ENCODE peak calls at places on chromosomes 16 and 17, in seven cellular contexts. N, Q, A, S, L, V and C are unnamed samples.

GRCh38 chr16:87458424-87458915 is 34.4 kb downstream of the ZCCHC14 start:
- DNase-seq in N (no peak), Q (no peak), A (no peak), S (no peak), L (no peak), V (no peak), C (no peak)

GRCh38 chr16:27973678-27974077 is 89.8 kb downstream of the GSG1L start:
- DNase-seq in N (no peak), Q (no peak), A (peak; percentile 42), S (no peak), L (no peak), V (no peak), C (no peak)

GRCh38 chr17:27408891-27409290 is 47.4 kb upstream of the KSR1 start:
- DNase-seq in N (no peak), Q (no peak), A (no peak), S (peak; percentile 38), L (peak; percentile 69), V (no peak), C (no peak)

GRCh38 chr16:56686758-56687157 is 4.5 kb downstream of the MT1X start:
- DNase-seq in N (no peak), Q (no peak), A (no peak), S (no peak), L (no peak), V (no peak), C (no peak)

GRCh38 chr17:82349287-82349701 is 9.8 kb upstream of the TEX19 start:
- DNase-seq in N (no peak), Q (no peak), A (no peak), S (no peak), L (peak; percentile 58), V (no peak), C (no peak)

GRCh38 chr16:67277294-67277998 is 1.9 kb upstream of the PLEKHG4 start:
- DNase-seq in N (peak; percentile 60), Q (peak; percentile 84), A (peak; percentile 74), S (peak; percentile 100), L (peak; percentile 100), V (no peak), C (no peak)

GRCh38 chr17:7440113-7440822 is 956 bp downstream of the FGF11 start:
- DNase-seq in N (peak; percentile 73), Q (no peak), A (peak; percentile 80), S (no peak), L (peak; percentile 31), V (no peak), C (no peak)

GRCh38 chr17:19322861-19323260 is 39.7 kb downstream of the B9D1 start:
- DNase-seq in N (peak; percentile 12), Q (no peak), A (peak; percentile 28), S (no peak), L (no peak), V (no peak), C (no peak)

GRCh38 chr16:56425439-56425832 is at the start of gene AMFR:
- DNase-seq in N (peak; percentile 80), Q (peak; percentile 54), A (peak; percentile 79), S (peak; percentile 80), L (peak; percentile 96), V (peak; percentile 75), C (peak; percentile 66)

GRCh38 chr16:85379041-85380001 is 233.8 kb upstream of the GSE1 start:
- DNase-seq in N (no peak), Q (no peak), A (no peak), S (no peak), L (no peak), V (no peak), C (no peak)

GRCh38 chr17:431494-431893 is 78.9 kb upstream of the RPH3AL start:
- DNase-seq in N (no peak), Q (no peak), A (no peak), S (no peak), L (no peak), V (no peak), C (no peak)
- H3K9me3 ChIP-seq in N (no peaks in the 10 kb centered on the region), Q (peaks cover 4% of the 10 kb centered on the region), A (peaks cover 5% of the 10 kb centered on the region), S (peaks cover 7% of the 10 kb centered on the region), L (no peaks in the 10 kb centered on the region), V (no peaks in the 10 kb centered on the region), C (no peaks in the 10 kb centered on the region)

GRCh38 chr17:78416311-78416711 is 37.9 kb downstream of the PGS1 start:
- DNase-seq in N (peak; percentile 59), Q (no peak), A (no peak), S (peak; percentile 16), L (no peak), V (no peak), C (no peak)
- H3K4me1 ChIP-seq in N (no peaks in the 10 kb centered on the region), Q (no peaks in the 10 kb centered on the region), A (no peaks in the 10 kb centered on the region), S (peaks cover 23% of the 10 kb centered on the region), L (peaks cover 3% of the 10 kb centered on the region), V (peaks cover 34% of the 10 kb centered on the region), C (peaks cover 24% of the 10 kb centered on the region)

GRCh38 chr16:48590476-48590875 is 19.5 kb downstream of the N4BP1 start:
- DNase-seq in N (no peak), Q (no peak), A (no peak), S (no peak), L (no peak), V (no peak), C (no peak)
- H3K9me3 ChIP-seq in N (no peaks in the 10 kb centered on the region), Q (peaks cover 23% of the 10 kb centered on the region), A (no peaks in the 10 kb centered on the region), S (peaks cover 13% of the 10 kb centered on the region), L (no peaks in the 10 kb centered on the region), V (peaks cover 22% of the 10 kb centered on the region), C (peaks cover 5% of the 10 kb centered on the region)

GRCh38 chr16:11306381-11306780 is 25.3 kb upstream of the PRM1 start:
- DNase-seq in N (no peak), Q (no peak), A (no peak), S (no peak), L (no peak), V (no peak), C (no peak)
- H3K4me1 ChIP-seq in N (peaks cover 8% of the 10 kb centered on the region), Q (no peaks in the 10 kb centered on the region), A (no peaks in the 10 kb centered on the region), S (peaks cover 2% of the 10 kb centered on the region), L (no peaks in the 10 kb centered on the region), V (peaks cover 24% of the 10 kb centered on the region), C (peaks cover 16% of the 10 kb centered on the region)

DNA sequence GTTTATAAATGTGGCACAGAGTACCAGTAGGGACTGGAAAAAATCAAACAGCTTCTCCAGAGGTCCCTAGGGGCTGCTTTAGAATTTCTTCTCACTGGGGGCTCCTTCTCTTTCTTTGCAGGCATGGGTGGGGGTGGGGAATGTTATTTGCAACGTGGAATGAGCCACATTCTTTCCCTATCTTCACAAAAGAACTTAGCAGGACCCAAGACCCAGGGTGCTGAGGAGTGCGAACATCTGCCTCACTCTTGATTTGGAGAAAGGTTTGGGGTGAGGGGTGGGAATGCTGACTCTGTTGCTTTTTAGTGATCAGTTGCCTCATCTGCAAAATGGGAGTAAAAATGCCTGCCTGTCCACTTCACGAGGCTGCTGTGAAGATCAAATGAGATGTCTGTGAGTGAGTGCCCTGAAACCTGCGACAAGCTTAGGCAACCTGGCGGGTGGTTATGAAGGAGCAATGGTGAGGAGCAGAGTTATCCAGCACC is 10.8 kb upstream of the PIPOX start:
- DNase-seq in N (no peak), Q (no peak), A (no peak), S (no peak), L (no peak), V (no peak), C (no peak)
- H3K9me3 ChIP-seq in N (no peaks in the 10 kb centered on the region), Q (peaks cover 12% of the 10 kb centered on the region), A (no peaks in the 10 kb centered on the region), S (peaks cover 27% of the 10 kb centered on the region), L (peaks cover 9% of the 10 kb centered on the region), V (peaks cover 12% of the 10 kb centered on the region), C (no peaks in the 10 kb centered on the region)

GRCh38 chr17:45311762-45312476 is 4.9 kb downstream of the MAP3K14 start:
- DNase-seq in N (no peak), Q (peak; percentile 82), A (peak; percentile 86), S (peak; percentile 63), L (peak; percentile 67), V (peak; percentile 69), C (peak; percentile 55)
- H3K4me1 ChIP-seq in N (peaks cover 22% of the 10 kb centered on the region), Q (peaks cover 87% of the 10 kb centered on the region), A (no peaks in the 10 kb centered on the region), S (peaks cover 46% of the 10 kb centered on the region), L (peaks cover 67% of the 10 kb centered on the region), V (peaks cover 91% of the 10 kb centered on the region), C (peaks cover 50% of the 10 kb centered on the region)

GRCh38 chr16:35480361-35480760 is 2020.9 kb downstream of the TP53TG3F start:
- DNase-seq in N (no peak), Q (no peak), A (no peak), S (no peak), L (no peak), V (no peak), C (no peak)
- H3K9me3 ChIP-seq in N (no peaks in the 10 kb centered on the region), Q (peaks cover 4% of the 10 kb centered on the region), A (no peaks in the 10 kb centered on the region), S (peaks cover 5% of the 10 kb centered on the region), L (no peaks in the 10 kb centered on the region), V (peaks cover 30% of the 10 kb centered on the region), C (peaks cover 10% of the 10 kb centered on the region)

DNA sequence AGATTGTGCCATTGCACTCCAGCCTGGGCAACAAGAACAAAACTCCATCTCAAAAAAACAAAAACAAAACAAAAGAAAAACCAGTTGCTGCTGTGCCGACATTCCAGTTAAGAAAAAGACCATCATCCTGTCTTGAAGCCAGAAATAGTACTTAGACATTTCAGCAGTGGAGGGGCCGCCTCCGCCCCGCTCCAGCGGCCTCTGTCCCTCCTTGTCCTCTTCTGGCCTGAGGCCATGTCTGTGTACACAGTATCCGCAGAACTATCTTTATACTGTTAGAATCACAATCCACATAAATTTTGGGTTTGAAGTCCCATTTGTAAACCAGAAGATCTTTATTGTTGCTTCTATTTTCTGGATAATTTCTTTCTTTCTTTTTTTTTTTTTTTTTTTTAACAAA is 24.9 kb downstream of the ZC3H18 start:
- DNase-seq in N (no peak), Q (no peak), A (no peak), S (no peak), L (no peak), V (no peak), C (no peak)
- H3K4me1 ChIP-seq in N (no peaks in the 10 kb centered on the region), Q (no peaks in the 10 kb centered on the region), A (no peaks in the 10 kb centered on the region), S (no peaks in the 10 kb centered on the region), L (no peaks in the 10 kb centered on the region), V (peaks cover 37% of the 10 kb centered on the region), C (no peaks in the 10 kb centered on the region)

GRCh38 chr17:65523411-65523810 is 38.0 kb downstream of the AXIN2 start:
- DNase-seq in N (no peak), Q (no peak), A (no peak), S (peak; percentile 17), L (no peak), V (peak; percentile 59), C (no peak)

GRCh38 chr17:65522751-65523404 is 38.6 kb downstream of the AXIN2 start:
- DNase-seq in N (no peak), Q (no peak), A (no peak), S (no peak), L (no peak), V (no peak), C (no peak)

GRCh38 chr17:65518256-65518655 is 43.2 kb downstream of the AXIN2 start:
- DNase-seq in N (no peak), Q (no peak), A (no peak), S (peak; percentile 50), L (peak; percentile 44), V (no peak), C (no peak)

GRCh38 chr17:65515959-65516948 is 45.2 kb downstream of the AXIN2 start:
- DNase-seq in N (no peak), Q (peak; percentile 31), A (peak; percentile 43), S (peak; percentile 66), L (peak; percentile 53), V (no peak), C (no peak)

DNA sequence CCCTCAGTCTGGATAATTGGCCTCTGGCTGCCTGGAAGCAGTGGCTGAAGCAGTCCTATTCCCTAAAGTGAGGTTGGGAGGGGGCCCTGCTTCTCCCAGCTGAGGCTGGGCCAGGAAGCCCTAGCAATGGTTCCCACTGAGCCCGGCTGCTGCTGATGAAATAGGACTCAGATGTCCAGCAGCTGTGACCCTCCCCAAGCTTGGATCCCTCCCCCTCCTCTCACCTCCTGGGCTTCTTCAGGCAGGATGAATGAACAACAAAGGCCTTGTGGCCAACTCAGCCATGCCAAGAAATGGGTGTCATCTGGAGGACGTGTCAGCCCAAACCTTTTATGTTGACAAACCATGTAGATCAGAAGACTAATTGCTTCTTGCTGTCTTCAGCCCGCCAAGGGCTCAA is 42.0 kb downstream of the AXIN2 start:
- DNase-seq in N (no peak), Q (no peak), A (no peak), S (no peak), L (no peak), V (no peak), C (no peak)
- H3K9me3 ChIP-seq in N (no peaks in the 10 kb centered on the region), Q (no peaks in the 10 kb centered on the region), A (no peaks in the 10 kb centered on the region), S (peaks cover 2% of the 10 kb centered on the region), L (no peaks in the 10 kb centered on the region), V (no peaks in the 10 kb centered on the region), C (no peaks in the 10 kb centered on the region)